ENCODE peak calls at places on chromosomes 16 and 17, in five cellular contexts. P, C, O, W and E are unnamed samples.

GRCh38 chr17:42706732-42707131 is 24.4 kb downstream of the CNTNAP1 start:
- DNase-seq in P (peak; percentile 65), C (no peak), O (no peak), W (no peak), E (no peak)

GRCh38 chr17:78767806-78768205 is 14.3 kb downstream of the CYTH1 start:
- DNase-seq in P (no peak), C (no peak), O (no peak), W (no peak), E (no peak)

GRCh38 chr17:51164911-51165679 is 1.1 kb upstream of the NME2 start:
- DNase-seq in P (no peak), C (no peak), O (peak; percentile 15), W (no peak), E (no peak)

GRCh38 chr17:39014044-39014794 is 47.0 kb upstream of the FBXO47 start:
- DNase-seq in P (no peak), C (no peak), O (no peak), W (no peak), E (no peak)

GRCh38 chr17:47850692-47851573 is at the start of gene SP6:
- DNase-seq in P (no peak), C (peak; percentile 49), O (peak; percentile 55), W (peak; percentile 42), E (peak; percentile 76)

GRCh38 chr17:28338056-28338768 is 2.7 kb downstream of the TNFAIP1 start:
- DNase-seq in P (no peak), C (no peak), O (no peak), W (no peak), E (no peak)

GRCh38 chr16:58329147-58329546 is 34.3 kb upstream of the PRSS54 start:
- DNase-seq in P (no peak), C (no peak), O (no peak), W (no peak), E (no peak)

GRCh38 chr17:66578781-66579489 is 256.0 kb upstream of the CACNG5 start:
- DNase-seq in P (no peak), C (no peak), O (no peak), W (no peak), E (no peak)

GRCh38 chr17:74224959-74225725 is 11.8 kb downstream of the TTYH2 start:
- DNase-seq in P (no peak), C (no peak), O (no peak), W (no peak), E (no peak)

GRCh38 chr17:57645950-57646686 is 99.0 kb downstream of the CCDC182 start:
- DNase-seq in P (no peak), C (peak; percentile 19), O (no peak), W (no peak), E (no peak)

GRCh38 chr17:15981646-15982580 is 17.6 kb downstream of the ZSWIM7 start:
- DNase-seq in P (no peak), C (no peak), O (no peak), W (no peak), E (no peak)

GRCh38 chr16:15857779-15858560 is 1.1 kb upstream of the MYH11 start:
- DNase-seq in P (no peak), C (no peak), O (peak; percentile 3), W (no peak), E (peak; percentile 13)

GRCh38 chr16:70432304-70432799 is 6.5 kb downstream of the ST3GAL2 start:
- DNase-seq in P (no peak), C (no peak), O (no peak), W (no peak), E (no peak)

GRCh38 chr17:58327363-58328194 is 1.0 kb downstream of the TSPOAP1 start:
- DNase-seq in P (no peak), C (no peak), O (no peak), W (no peak), E (no peak)

GRCh38 chr16:73172621-73173312 is 124.8 kb upstream of the ZFHX3 start:
- DNase-seq in P (no peak), C (no peak), O (peak; percentile 29), W (no peak), E (no peak)

GRCh38 chr16:57785924-57786323 is 16.4 kb downstream of the KIFC3 start:
- DNase-seq in P (no peak), C (no peak), O (no peak), W (no peak), E (no peak)

GRCh38 chr17:56913000-56913866 is 616 bp downstream of the TRIM25 start:
- DNase-seq in P (no peak), C (no peak), O (peak; percentile 5), W (no peak), E (peak; percentile 27)

GRCh38 chr16:53565300-53565699 is 62.3 kb upstream of the AKTIP start:
- DNase-seq in P (no peak), C (no peak), O (no peak), W (no peak), E (no peak)

GRCh38 chr16:52076332-52077115 is 470.4 kb downstream of the TOX3 start:
- DNase-seq in P (no peak), C (no peak), O (no peak), W (no peak), E (no peak)

GRCh38 chr16:46982335-46982734 is 8.9 kb upstream of the DNAJA2 start:
- DNase-seq in P (no peak), C (no peak), O (no peak), W (no peak), E (no peak)

GRCh38 chr16:78045865-78046581 is 23.7 kb downstream of the CLEC3A start:
- DNase-seq in P (no peak), C (peak; percentile 31), O (peak; percentile 94), W (peak; percentile 10), E (peak; percentile 96)

GRCh38 chr17:47948706-47949196 is 7.4 kb downstream of the PNPO start:
- DNase-seq in P (no peak), C (no peak), O (no peak), W (no peak), E (no peak)

GRCh38 chr17:3986270-3986938 is 22.2 kb upstream of the ATP2A3 start:
- DNase-seq in P (no peak), C (no peak), O (no peak), W (no peak), E (no peak)

GRCh38 chr17:68790931-68791330 is 164.3 kb downstream of the ABCA8 start:
- DNase-seq in P (no peak), C (no peak), O (no peak), W (no peak), E (no peak)

GRCh38 chr17:68182016-68182315 is 65.9 kb upstream of the AMZ2 start:
- DNase-seq in P (no peak), C (no peak), O (no peak), W (no peak), E (no peak)

GRCh38 chr17:36529121-36529520 is 5.5 kb downstream of the MYO19 start:
- DNase-seq in P (no peak), C (no peak), O (no peak), W (no peak), E (no peak)

GRCh38 chr17:36535669-36536081 is 888 bp downstream of the PIGW start:
- DNase-seq in P (no peak), C (no peak), O (no peak), W (no peak), E (no peak)

GRCh38 chr17:36532435-36532975 is 2.2 kb downstream of the MYO19 start:
- DNase-seq in P (no peak), C (no peak), O (no peak), W (no peak), E (no peak)

GRCh38 chr17:36534881-36535668 is at the start of gene PIGW:
- DNase-seq in P (peak; percentile 66), C (peak; percentile 81), O (peak; percentile 81), W (peak; percentile 63), E (peak; percentile 77)

DNA sequence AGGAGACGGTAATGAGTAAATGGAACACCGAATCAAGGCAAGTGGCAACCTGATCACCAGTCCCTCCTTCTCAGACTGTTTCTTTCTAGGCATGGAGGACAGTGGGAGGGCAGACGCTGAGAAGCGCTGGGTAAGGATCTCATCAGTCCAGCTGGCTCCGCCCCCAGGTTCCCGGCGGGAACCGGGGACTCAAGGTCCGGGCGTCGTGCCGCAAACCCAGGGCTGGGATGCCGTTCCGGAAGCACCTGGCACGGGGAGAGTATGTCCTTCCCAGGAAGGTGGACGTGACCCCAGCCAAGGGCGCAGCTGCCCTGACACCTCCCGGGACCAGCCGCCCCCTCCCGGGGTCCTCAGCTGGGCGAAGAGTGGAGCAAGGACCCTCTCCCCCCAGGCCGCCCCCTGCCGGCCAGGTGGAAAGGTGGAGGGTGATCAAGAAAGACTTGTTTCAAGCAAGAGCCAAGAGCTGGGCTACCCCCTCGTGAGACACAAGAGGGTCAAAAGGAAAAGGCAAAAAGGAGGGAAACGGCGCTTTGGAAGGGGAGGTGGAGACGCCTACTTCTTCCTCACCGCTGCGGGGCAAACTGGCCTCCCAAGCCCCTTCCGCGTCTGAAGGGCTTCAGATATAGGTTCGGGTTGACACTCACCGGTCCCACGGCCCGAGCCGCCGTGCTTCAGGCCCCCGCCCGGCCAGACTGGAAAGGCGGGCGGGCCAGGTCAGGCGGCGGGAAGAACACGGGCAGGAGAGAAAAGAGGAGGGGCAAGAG is at the start of gene MYO19:
- DNase-seq in P (peak; percentile 24), C (no peak), O (peak; percentile 44), W (no peak), E (peak; percentile 60)
- TF ChIP-seq CTCF in P (peak; percentile 55), C (peak; percentile 56), O (peak; percentile 83), W (peak; percentile 80), E (peak; percentile 86)

GRCh38 chr16:80948886-80949502 is 57.7 kb downstream of the CMC2 start:
- DNase-seq in P (no peak), C (no peak), O (peak; percentile 47), W (no peak), E (no peak)
- TF ChIP-seq CTCF in P (peak; percentile 66), C (peak; percentile 45), O (peak; percentile 60), W (peak; percentile 61), E (peak; percentile 55)

DNA sequence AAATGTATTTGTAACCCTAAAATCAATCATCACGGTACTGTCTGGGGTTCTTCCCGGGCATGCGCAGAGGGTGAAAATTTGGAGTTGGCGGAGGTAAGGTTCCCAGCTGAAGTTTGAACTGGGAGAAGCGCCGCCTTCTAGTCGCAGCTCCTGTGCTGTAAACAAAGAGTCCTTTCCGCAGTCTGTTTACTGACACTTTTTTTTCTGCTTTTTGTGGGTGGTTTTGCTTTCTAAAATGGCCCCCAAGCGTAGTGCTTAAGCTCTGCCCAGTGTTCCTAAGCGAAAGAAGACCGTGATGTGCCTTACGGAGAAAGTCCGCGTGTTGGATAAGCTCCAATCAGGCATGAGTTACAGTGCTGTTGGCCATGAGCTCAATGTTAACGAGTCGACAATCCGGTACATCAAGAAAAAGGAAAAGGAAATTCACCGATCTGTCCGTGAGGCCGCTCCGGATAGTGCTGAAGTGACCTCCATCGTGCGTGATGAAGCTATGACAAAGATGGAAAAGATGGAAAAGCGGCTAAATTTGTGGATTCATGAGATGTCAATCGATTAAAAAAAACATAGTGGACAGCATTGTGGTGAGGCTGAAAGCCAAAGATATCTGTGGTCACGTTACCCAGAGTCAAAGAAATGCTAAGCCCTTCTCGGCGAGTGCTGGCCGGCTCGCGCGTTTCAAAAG is 570 bp upstream of the CFDP1 start:
- DNase-seq in P (no peak), C (no peak), O (peak; percentile 41), W (peak; percentile 91), E (peak; percentile 28)
- TF ChIP-seq CTCF in P (no peak), C (no peak), O (no peak), W (no peak), E (no peak)

GRCh38 chr16:1154291-1154886 is 1.5 kb downstream of the CACNA1H start:
- DNase-seq in P (no peak), C (no peak), O (no peak), W (no peak), E (no peak)

GRCh38 chr16:1151424-1152122 is 1.3 kb upstream of the CACNA1H start:
- DNase-seq in P (no peak), C (no peak), O (no peak), W (no peak), E (no peak)

GRCh38 chr16:1152123-1152638 is 725 bp upstream of the CACNA1H start:
- DNase-seq in P (no peak), C (peak; percentile 27), O (peak; percentile 32), W (no peak), E (no peak)

GRCh38 chr16:1153480-1154160 is 714 bp downstream of the CACNA1H start:
- DNase-seq in P (no peak), C (no peak), O (no peak), W (no peak), E (no peak)

GRCh38 chr16:1152651-1153259 is at the start of gene CACNA1H:
- DNase-seq in P (no peak), C (peak; percentile 50), O (peak; percentile 53), W (no peak), E (peak; percentile 58)
- TF ChIP-seq CTCF in P (no peak), C (peak; percentile 32), O (peak; percentile 64), W (no peak), E (peak; percentile 69)